ENCODE peak calls at places on chromosomes 6 and 20, in six cellular contexts. X is astrocyte of the spinal cord, F is omental fat pad, N is left ventricle myocardium inferior, W is cardiac fibroblast, V is brain microvascular endothelial cell. H is an unnamed sample.

GRCh38 chr6:118294906-118295305 is 253.2 kb upstream of the PLN start:
- DNase-seq in X (no peak), F (no peak), N (no peak), W (no peak), V (no peak), H (no peak)

GRCh38 chr20:25497586-25498279 is 87.6 kb downstream of the NINL start:
- DNase-seq in X (no peak), F (no peak), N (no peak), W (no peak), V (no peak), H (no peak)

GRCh38 chr6:123962508-123962907 is 158.8 kb downstream of the NKAIN2 start:
- DNase-seq in X (no peak), F (no peak), N (no peak), W (no peak), V (no peak), H (no peak)

GRCh38 chr6:142913511-142914047 is 31.4 kb downstream of the HIVEP2 start:
- DNase-seq in X (no peak), F (no peak), N (no peak), W (no peak), V (no peak), H (peak)

GRCh38 chr20:54340667-54341081 is 132.8 kb downstream of the PFDN4 start:
- DNase-seq in X (peak), F (no peak), N (no peak), W (peak), V (peak), H (no peak)

GRCh38 chr6:21436625-21437024 is 156.9 kb upstream of the SOX4 start:
- DNase-seq in X (no peak), F (no peak), N (no peak), W (no peak), V (no peak), H (no peak)

GRCh38 chr20:19828233-19828632 is 70.2 kb downstream of the RIN2 start:
- DNase-seq in X (peak), F (no peak), N (no peak), W (peak), V (peak), H (peak)

GRCh38 chr6:56058636-56059035 is 183.2 kb upstream of the BMP5 start:
- DNase-seq in X (no peak), F (no peak), N (no peak), W (no peak), V (peak), H (no peak)

GRCh38 chr6:154164397-154164796 is 125.4 kb downstream of the OPRM1 start:
- DNase-seq in X (peak), F (no peak), N (no peak), W (peak), V (peak), H (no peak)

GRCh38 chr6:33209856-33210255 is 1.6 kb downstream of the RING1 start:
- DNase-seq in X (no peak), F (no peak), N (no peak), W (no peak), V (no peak), H (peak)

GRCh38 chr6:13384966-13385365 is 56.6 kb upstream of the TBC1D7 start:
- DNase-seq in X (no peak), F (no peak), N (no peak), W (no peak), V (no peak), H (no peak)

GRCh38 chr6:167840160-167840525 is 13.4 kb downstream of the AFDN start:
- DNase-seq in X (no peak), F (no peak), N (no peak), W (no peak), V (no peak), H (no peak)

GRCh38 chr20:59825563-59825920 is 107.9 kb downstream of the SYCP2 start:
- DNase-seq in X (no peak), F (no peak), N (no peak), W (no peak), V (no peak), H (no peak)

GRCh38 chr6:81806793-81807565 is 54.5 kb upstream of the TENT5A start:
- DNase-seq in X (no peak), F (no peak), N (no peak), W (no peak), V (no peak), H (no peak)

GRCh38 chr20:61387204-61387958 is 135.3 kb downstream of the CDH4 start:
- DNase-seq in X (peak), F (no peak), N (no peak), W (peak), V (peak), H (no peak)

GRCh38 chr20:32037929-32038328 is 14.1 kb upstream of the HCK start:
- DNase-seq in X (peak), F (no peak), N (no peak), W (peak), V (peak), H (no peak)

GRCh38 chr20:32035398-32035852 is 16.6 kb upstream of the HCK start:
- DNase-seq in X (no peak), F (no peak), N (no peak), W (no peak), V (no peak), H (no peak)

GRCh38 chr20:32036252-32036651 is 15.8 kb upstream of the HCK start:
- DNase-seq in X (no peak), F (no peak), N (no peak), W (no peak), V (no peak), H (no peak)

GRCh38 chr20:32036716-32037355 is 15.2 kb upstream of the HCK start:
- DNase-seq in X (peak), F (no peak), N (no peak), W (no peak), V (no peak), H (no peak)

GRCh38 chr20:32034581-32035397 is 17.3 kb upstream of the HCK start:
- DNase-seq in X (no peak), F (no peak), N (no peak), W (no peak), V (no peak), H (no peak)
- TF ChIP-seq CTCF in X (no peak), F (no peak), N (peak), W (no peak), V (peak), H (peak)

DNA sequence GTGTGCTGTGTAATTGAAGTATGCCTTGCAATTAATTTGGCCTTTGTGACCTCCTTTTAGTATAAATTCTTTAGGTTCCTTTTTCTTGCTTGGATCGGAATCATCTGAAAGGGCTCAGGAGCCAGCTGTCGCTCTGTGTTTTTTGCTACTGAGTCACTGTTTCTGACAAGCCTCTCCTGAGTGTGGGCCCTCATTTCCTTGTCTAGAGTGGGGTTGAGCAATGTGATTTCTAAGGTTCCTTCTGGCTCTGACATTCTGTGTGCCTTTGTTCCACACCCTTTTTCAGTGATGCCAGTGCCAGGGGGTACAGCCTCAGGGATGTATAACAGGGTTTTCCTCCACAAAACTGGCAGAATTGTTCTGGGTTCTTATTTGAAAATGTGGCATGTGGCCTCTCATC is 26.5 kb downstream of the DAAM2 start:
- DNase-seq in X (no peak), F (no peak), N (no peak), W (no peak), V (no peak), H (no peak)
- TF ChIP-seq CTCF in X (no peak), F (no peak), N (no peak), W (no peak), V (no peak), H (no peak)

GRCh38 chr6:4780360-4780812 is 4.2 kb downstream of the CDYL start:
- DNase-seq in X (peak), F (no peak), N (no peak), W (peak), V (peak), H (no peak)
- TF ChIP-seq CTCF in X (no peak), F (no peak), N (no peak), W (no peak), V (no peak), H (no peak)

GRCh38 chr6:105644073-105644489 is 241.2 kb upstream of the PREP start:
- DNase-seq in X (no peak), F (no peak), N (no peak), W (no peak), V (no peak), H (no peak)
- TF ChIP-seq CTCF in X (no peak), F (no peak), N (peak), W (no peak), V (peak), H (no peak)

GRCh38 chr20:51510169-51510568 is 32.4 kb downstream of the NFATC2 start:
- DNase-seq in X (no peak), F (no peak), N (no peak), W (no peak), V (no peak), H (no peak)

GRCh38 chr20:51507357-51508036 is 35.0 kb downstream of the NFATC2 start:
- DNase-seq in X (peak), F (no peak), N (no peak), W (no peak), V (peak), H (no peak)

GRCh38 chr20:51508158-51508557 is 34.4 kb downstream of the NFATC2 start:
- DNase-seq in X (no peak), F (no peak), N (no peak), W (no peak), V (no peak), H (no peak)

GRCh38 chr20:51509208-51509607 is 33.3 kb downstream of the NFATC2 start:
- DNase-seq in X (no peak), F (no peak), N (no peak), W (no peak), V (no peak), H (no peak)

DNA sequence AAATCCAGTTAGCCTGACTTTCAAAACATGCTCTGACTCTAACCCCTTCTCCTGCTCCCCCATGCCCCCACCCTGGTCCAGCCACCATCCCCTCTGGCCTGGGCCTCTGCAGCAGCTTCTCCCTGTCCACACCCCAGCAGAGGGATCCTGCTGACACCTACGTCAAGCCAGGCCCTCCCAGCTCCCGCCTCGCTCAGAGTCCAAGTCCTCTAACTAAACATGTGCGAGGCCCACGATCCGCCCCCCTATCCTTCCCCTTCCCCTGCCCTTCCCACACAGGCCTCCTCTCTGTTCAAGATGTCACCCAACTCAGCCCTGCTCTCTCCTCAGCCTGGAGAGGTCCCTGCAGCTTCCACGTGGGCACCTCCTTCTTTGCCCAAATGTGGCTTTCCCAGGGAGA is 33.7 kb downstream of the NFATC2 start:
- DNase-seq in X (no peak), F (no peak), N (no peak), W (no peak), V (no peak), H (no peak)
- TF ChIP-seq CTCF in X (no peak), F (no peak), N (no peak), W (no peak), V (no peak), H (no peak)

H was measured in GM13977.